ENCODE peak calls at places on chromosomes 12 and 14, in four cellular contexts. I, X, J and K are unnamed samples.

GRCh38 chr14:69779088-69779487 is 12.1 kb downstream of the SRSF5 start:
- DNase-seq in J (no peak), X (no peak), I (no peak), K (no peak)

GRCh38 chr12:46266382-46266791 is 2.5 kb downstream of the SLC38A1 start:
- DNase-seq in X (peak), I (peak), J (no peak), K (peak)

GRCh38 chr12:89707623-89707991 is 1.0 kb downstream of the ATP2B1 start:
- DNase-seq in X (no peak), J (peak), I (no peak), K (peak)

GRCh38 chr14:68144051-68144681 is 324.6 kb downstream of the RAD51B start:
- DNase-seq in J (no peak), I (peak), X (peak), K (peak)

GRCh38 chr12:67069451-67070306 is 199.5 kb upstream of the CAND1 start:
- DNase-seq in X (peak), J (peak), I (no peak), K (peak)

GRCh38 chr12:108856428-108857157 is 790 bp downstream of the SSH1 start:
- DNase-seq in I (peak), J (no peak), X (peak), K (peak)

GRCh38 chr14:41607966-41608663 is 1.4 kb downstream of the LRFN5 start:
- DNase-seq in X (peak), J (peak), I (peak), K (no peak)

GRCh38 chr14:64772394-64772950 is 68.2 kb downstream of the PLEKHG3 start:
- DNase-seq in X (no peak), J (no peak), I (no peak), K (no peak)

GRCh38 chr14:105087308-105087962 is 22.2 kb upstream of the GPR132 start:
- DNase-seq in I (peak), X (peak), J (no peak), K (peak)

GRCh38 chr14:23172096-23172495 is 11.4 kb downstream of the SLC7A8 start:
- DNase-seq in I (no peak), X (no peak), J (no peak), K (peak)

GRCh38 chr14:83940253-83940652 is 1589.7 kb upstream of the FLRT2 start:
- DNase-seq in J (no peak), X (no peak), I (no peak), K (no peak)

GRCh38 chr14:36462890-36463289 is 57.1 kb downstream of the NKX2-1 start:
- DNase-seq in I (no peak), X (no peak), J (no peak), K (no peak)

GRCh38 chr12:92561543-92561899 is 141.3 kb upstream of the PLEKHG7 start:
- DNase-seq in I (peak), X (peak), J (no peak), K (peak)

GRCh38 chr14:64636980-64637429 is 67.2 kb upstream of the PLEKHG3 start:
- DNase-seq in X (no peak), J (no peak), I (no peak), K (no peak)

GRCh38 chr12:94879542-94879941 is 124.0 kb downstream of the NDUFA12 start:
- DNase-seq in X (no peak), I (peak), J (no peak), K (no peak)

GRCh38 chr12:12333407-12333831 is 16.6 kb downstream of the MANSC1 start:
- DNase-seq in J (no peak), I (no peak), X (peak), K (no peak)

GRCh38 chr12:47160296-47161244 is 80.8 kb upstream of the AMIGO2 start:
- DNase-seq in I (no peak), X (no peak), J (no peak), K (no peak)

GRCh38 chr14:61482348-61483206 is 161.2 kb downstream of the PRKCH start:
- DNase-seq in J (no peak), I (no peak), X (no peak), K (peak)

GRCh38 chr12:45388545-45388944 is 172.7 kb downstream of the ANO6 start:
- DNase-seq in J (no peak), X (peak), I (peak), K (peak)

GRCh38 chr12:79737875-79738718 is 47.3 kb upstream of the PAWR start:
- DNase-seq in X (peak), J (no peak), I (peak), K (peak)

GRCh38 chr12:50103767-50104321 is at the start of gene GPD1:
- DNase-seq in X (peak), J (peak), I (peak), K (peak)

GRCh38 chr12:709631-710030 is 42.7 kb upstream of the WNK1 start:
- DNase-seq in I (no peak), J (no peak), X (no peak), K (no peak)

GRCh38 chr12:45966486-45966885 is 23.9 kb downstream of the SCAF11 start:
- DNase-seq in X (peak), J (no peak), I (peak), K (no peak)

GRCh38 chr12:24172031-24172772 is 222.7 kb upstream of the SOX5 start:
- DNase-seq in J (no peak), X (no peak), I (no peak), K (no peak)

GRCh38 chr12:62700091-62700490 is 233.5 kb downstream of the MON2 start:
- DNase-seq in J (no peak), X (no peak), I (peak), K (no peak)

GRCh38 chr12:54016478-54016964 is 7.7 kb downstream of the HOXC8 start:
- DNase-seq in I (peak), J (no peak), X (peak), K (peak)

GRCh38 chr12:77392467-77392866 is 327.1 kb upstream of the E2F7 start:
- DNase-seq in X (no peak), I (no peak), J (no peak), K (no peak)

GRCh38 chr12:20220339-20220738 is 148.0 kb upstream of the PDE3A start:
- DNase-seq in J (no peak), X (peak), I (peak), K (no peak)

GRCh38 chr14:52917732-52918131 is 33.1 kb downstream of the FERMT2 start:
- DNase-seq in X (no peak), J (no peak), I (no peak), K (no peak)

GRCh38 chr14:95248422-95248821 is 71.3 kb downstream of the CLMN start:
- DNase-seq in J (no peak), I (peak), X (peak), K (no peak)

GRCh38 chr14:101849640-101850039 is 88.1 kb downstream of the PPP2R5C start:
- DNase-seq in X (no peak), J (no peak), I (no peak), K (no peak)

GRCh38 chr12:108570743-108571603 is 8.6 kb downstream of the ISCU start:
- DNase-seq in X (peak), I (peak), J (no peak), K (no peak)

GRCh38 chr12:113002676-113003075 is 24.4 kb downstream of the OAS2 start:
- DNase-seq in J (no peak), I (no peak), X (no peak), K (no peak)

GRCh38 chr12:113006641-113007040 is 28.3 kb downstream of the OAS2 start:
- DNase-seq in X (no peak), I (no peak), J (no peak), K (no peak)

GRCh38 chr12:113003631-113004030 is 25.3 kb downstream of the OAS2 start:
- DNase-seq in J (no peak), X (no peak), I (no peak), K (no peak)

GRCh38 chr12:113007166-113007565 is 28.8 kb downstream of the OAS2 start:
- DNase-seq in X (peak), J (no peak), I (peak), K (peak)

DNA sequence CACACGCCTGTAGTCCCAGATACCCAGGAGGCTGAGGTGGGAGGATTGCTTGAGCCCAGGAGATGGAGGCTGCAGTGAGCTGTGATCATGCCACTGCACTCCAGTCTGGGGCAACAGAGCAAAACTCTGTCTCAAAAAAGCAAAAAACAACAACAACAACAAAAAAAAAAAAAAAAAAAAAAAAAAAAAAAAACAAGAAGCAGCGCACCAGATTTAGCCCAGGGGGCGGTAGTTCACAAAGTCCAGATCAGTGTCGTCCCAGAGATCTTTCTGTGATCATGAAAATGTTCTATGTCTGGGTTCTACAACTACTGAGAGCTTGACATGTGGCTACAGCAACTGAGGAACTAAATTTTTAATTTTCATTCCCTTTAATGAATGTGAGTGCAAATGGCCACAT is 27.4 kb downstream of the OAS2 start:
- DNase-seq in I (peak), X (no peak), J (no peak), K (no peak)
- TF ChIP-seq CTCF in I (peak), X (peak), J (peak), K (peak)

GRCh38 chr14:38405851-38406630 is 150.1 kb upstream of the CLEC14A start:
- DNase-seq in I (peak), J (no peak), X (peak), K (no peak)

GRCh38 chr14:38400751-38401150 is 144.9 kb upstream of the CLEC14A start:
- DNase-seq in J (no peak), X (no peak), I (no peak), K (no peak)

GRCh38 chr14:38404100-38404541 is 148.2 kb upstream of the CLEC14A start:
- DNase-seq in X (peak), J (no peak), I (peak), K (no peak)

GRCh38 chr14:38409081-38409705 is 153.3 kb upstream of the CLEC14A start:
- DNase-seq in J (no peak), X (peak), I (peak), K (no peak)

GRCh38 chr14:38404616-38405015 is 148.7 kb upstream of the CLEC14A start:
- DNase-seq in I (peak), J (no peak), X (peak), K (no peak)
- TF ChIP-seq CTCF in I (no peak), J (no peak), X (no peak), K (no peak)

GRCh38 chr14:45364565-45364964 is 111.6 kb upstream of the MIS18BP1 start:
- DNase-seq in X (no peak), I (no peak), J (no peak), K (no peak)
- TF ChIP-seq CTCF in X (no peak), I (no peak), J (no peak), K (no peak)

GRCh38 chr14:55267816-55268215 is 3.4 kb upstream of the FBXO34 start:
- DNase-seq in J (no peak), I (no peak), X (no peak), K (no peak)

GRCh38 chr14:55270832-55271571 is at the start of gene FBXO34:
- DNase-seq in I (peak), X (peak), J (peak), K (peak)

DNA sequence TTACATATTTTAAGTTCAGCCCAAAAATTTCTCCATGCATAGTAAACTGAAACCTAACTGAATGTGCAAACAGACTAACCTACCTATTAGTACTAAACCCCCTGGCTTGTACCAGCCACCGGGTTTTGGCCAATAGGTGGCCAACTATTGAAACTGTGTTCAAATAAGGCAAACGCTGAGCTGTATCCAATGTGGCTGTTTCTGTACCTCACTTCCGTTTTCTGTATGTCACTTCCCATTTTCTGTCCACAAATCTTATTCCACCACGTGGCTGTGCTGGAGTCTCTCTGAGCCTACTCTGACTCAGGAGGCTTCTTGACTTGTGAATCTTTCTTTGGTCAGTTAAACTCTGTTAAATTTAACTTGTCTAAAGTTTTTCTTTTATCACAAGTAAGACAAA is 6.0 kb upstream of the FBXO34 start:
- DNase-seq in I (no peak), J (no peak), X (no peak), K (no peak)
- TF ChIP-seq CTCF in I (no peak), J (no peak), X (no peak), K (no peak)

GRCh38 chr14:89575386-89576061 is 158.5 kb upstream of the FOXN3 start:
- DNase-seq in X (no peak), J (no peak), I (no peak), K (no peak)

GRCh38 chr14:89574420-89574819 is 157.4 kb upstream of the FOXN3 start:
- DNase-seq in J (no peak), I (no peak), X (no peak), K (no peak)

GRCh38 chr14:89576132-89576923 is 159.3 kb upstream of the FOXN3 start:
- DNase-seq in I (no peak), J (no peak), X (no peak), K (no peak)

GRCh38 chr14:89576960-89577359 is 159.9 kb upstream of the FOXN3 start:
- DNase-seq in I (no peak), X (no peak), J (no peak), K (no peak)

GRCh38 chr14:89578048-89578619 is 161.1 kb upstream of the FOXN3 start:
- DNase-seq in I (peak), J (no peak), X (no peak), K (no peak)
- TF ChIP-seq CTCF in I (no peak), J (no peak), X (no peak), K (no peak)

GRCh38 chr12:116525418-116526001 is 33.7 kb upstream of the MAP1LC3B2 start:
- DNase-seq in J (no peak), I (peak), X (peak), K (peak)
- TF ChIP-seq CTCF in J (no peak), I (peak), X (peak), K (no peak)

GRCh38 chr12:105507311-105508035 is 177.0 kb downstream of the C12orf75 start:
- DNase-seq in I (no peak), X (peak), J (no peak), K (no peak)

GRCh38 chr12:105508096-105508495 is 177.6 kb downstream of the C12orf75 start:
- DNase-seq in X (no peak), J (no peak), I (no peak), K (peak)

GRCh38 chr12:105506678-105507310 is 176.3 kb downstream of the C12orf75 start:
- DNase-seq in J (no peak), I (no peak), X (no peak), K (peak)

DNA sequence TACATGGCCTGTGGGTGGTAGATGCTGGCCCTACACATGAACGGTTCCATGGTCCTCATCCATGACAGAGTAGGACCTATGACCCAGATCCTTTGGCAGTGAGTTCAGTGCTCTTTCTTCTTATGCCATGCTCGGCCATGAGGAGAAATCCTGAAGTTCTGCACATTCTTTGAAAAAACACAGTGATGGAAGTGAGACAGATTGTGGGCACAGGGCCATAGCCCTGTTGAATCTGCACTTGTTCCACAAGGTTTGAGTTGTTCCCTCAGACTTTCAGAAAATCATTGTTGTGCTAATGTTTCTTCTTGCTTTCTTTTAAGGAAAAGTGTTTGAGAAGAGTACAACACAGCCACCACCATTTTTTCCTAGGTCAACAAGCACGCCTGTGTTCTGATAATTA is 180.0 kb downstream of the C12orf75 start:
- DNase-seq in J (no peak), I (no peak), X (no peak), K (no peak)
- TF ChIP-seq CTCF in J (no peak), I (no peak), X (no peak), K (no peak)